ENCODE peak calls at places on chromosome 13, in seven cellular contexts. F is GM23248, A is astrocyte, L is mesendoderm, X is GM23338, E is hepatocyte, H is H9. W is an unnamed sample. For H3K79me2, the result is how much of the 10 kb centered on the place peaks cover.

GRCh38 chr13:78372581-78372980 is 230.8 kb downstream of the POU4F1 start:
- DNase-seq in L (no peak), X (no peak), E (no peak), A (no peak), F (no peak), H (no peak), W (no peak)

GRCh38 chr13:40668335-40668734 is 1.9 kb upstream of the FOXO1 start:
- DNase-seq in E (peak), X (peak), H (peak), F (peak), L (peak), A (no peak), W (no peak)

GRCh38 chr13:93794197-93794885 is 567.7 kb downstream of the GPC6 start:
- DNase-seq in F (peak), L (no peak), H (no peak), X (no peak), E (no peak), A (no peak), W (no peak)

GRCh38 chr13:102147353-102147752 is 254.5 kb downstream of the FGF14 start:
- DNase-seq in X (no peak), H (no peak), A (no peak), L (no peak), F (no peak), E (no peak), W (no peak)

GRCh38 chr13:28530729-28531194 is 35.8 kb upstream of the FLT1 start:
- DNase-seq in X (no peak), L (no peak), H (peak), A (no peak), E (no peak), F (peak), W (peak)

GRCh38 chr13:95641961-95642621 is 2.4 kb downstream of the DZIP1 start:
- DNase-seq in L (peak), H (peak), F (peak), A (peak), E (peak), X (peak), W (peak)

GRCh38 chr13:50357586-50358118 is 342.4 kb downstream of the KCNRG start:
- DNase-seq in H (no peak), L (no peak), X (no peak), E (peak), A (peak), F (peak), W (peak)

GRCh38 chr13:78228940-78229339 is 310.3 kb upstream of the EDNRB start:
- DNase-seq in F (no peak), H (no peak), E (no peak), L (no peak), X (no peak), A (peak), W (no peak)

GRCh38 chr13:106156468-106156867 is 379.0 kb downstream of the EFNB2 start:
- DNase-seq in H (no peak), E (peak), A (peak), L (peak), X (no peak), F (peak), W (peak)

DNA sequence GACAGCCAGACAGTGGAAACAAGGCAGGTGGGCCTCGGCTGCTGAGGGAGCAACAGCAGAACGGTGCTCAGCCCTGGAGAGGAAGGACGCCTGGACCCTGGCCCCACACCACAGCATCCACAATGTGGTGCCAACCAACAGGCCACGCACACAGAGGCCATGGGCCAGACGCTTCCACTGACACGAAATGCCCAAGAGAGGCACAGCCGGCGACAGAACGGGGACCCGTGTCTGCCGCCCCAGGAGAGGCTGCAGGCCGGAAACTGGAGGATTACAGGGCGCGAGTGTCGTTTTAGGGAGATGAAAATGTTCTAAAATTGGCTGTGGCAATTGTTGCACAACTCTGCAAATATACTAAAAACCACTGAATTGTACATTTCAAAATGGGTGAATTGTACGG is 69.7 kb downstream of the RASA3 start:
- DNase-seq in A (no peak), X (no peak), F (peak), L (no peak), H (no peak), E (no peak), W (no peak)
- H3K27ac ChIP-seq in A (no peak), X (no peak), F (peak), L (no peak), H (no peak), E (peak), W (no peak)

GRCh38 chr13:25267715-25268114 is 19.6 kb downstream of the MTMR6 start:
- DNase-seq in E (no peak), H (no peak), L (no peak), A (no peak), F (peak), X (no peak), W (no peak)
- H3K79me2 ChIP-seq in E (under half), H (under half), L (under half), A (under half), F (half or more), X (under half), W (under half)

GRCh38 chr13:99980201-99981114 is 1.1 kb upstream of the ZIC2 start:
- DNase-seq in X (peak), A (peak), E (peak), F (peak), H (peak), L (peak), W (peak)

GRCh38 chr13:99981115-99982020 is at the start of gene ZIC2:
- DNase-seq in X (peak), A (peak), F (peak), H (peak), E (peak), L (peak), W (peak)

GRCh38 chr13:99977912-99978780 is 3.4 kb upstream of the ZIC2 start:
- DNase-seq in X (peak), L (peak), E (no peak), H (peak), F (no peak), A (no peak), W (no peak)

GRCh38 chr13:99978781-99979452 is 2.7 kb upstream of the ZIC2 start:
- DNase-seq in F (no peak), H (peak), E (peak), L (peak), A (no peak), X (peak), W (no peak)

GRCh38 chr13:99979453-99980200 is 2.0 kb upstream of the ZIC2 start:
- DNase-seq in X (peak), E (peak), F (peak), H (peak), L (peak), A (no peak), W (peak)
- H3K27ac ChIP-seq in X (peak), E (no peak), F (no peak), H (no peak), L (peak), A (peak), W (no peak)

DNA sequence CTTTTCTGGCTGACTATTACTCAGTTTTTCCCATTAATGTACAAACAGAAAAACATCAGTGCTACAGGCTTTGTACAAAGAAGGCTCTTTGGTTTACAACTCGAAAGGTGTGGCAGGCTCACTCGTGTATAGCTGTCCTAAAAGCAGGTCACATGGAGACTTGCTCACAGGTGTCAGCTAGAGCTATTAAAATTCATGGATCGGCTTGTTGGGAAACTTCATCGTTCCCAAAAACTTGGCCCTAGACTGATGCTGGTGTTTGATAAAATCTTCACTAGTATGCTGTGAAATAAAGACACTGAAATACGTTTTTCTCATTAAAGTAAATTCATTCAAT is 64.9 kb downstream of the MBNL2 start:
- DNase-seq in L (no peak), E (no peak), H (no peak), A (no peak), F (no peak), X (no peak), W (no peak)
- H3K79me2 ChIP-seq in L (under half), E (half or more), H (under half), A (half or more), F (half or more), X (under half), W (under half)

DNA sequence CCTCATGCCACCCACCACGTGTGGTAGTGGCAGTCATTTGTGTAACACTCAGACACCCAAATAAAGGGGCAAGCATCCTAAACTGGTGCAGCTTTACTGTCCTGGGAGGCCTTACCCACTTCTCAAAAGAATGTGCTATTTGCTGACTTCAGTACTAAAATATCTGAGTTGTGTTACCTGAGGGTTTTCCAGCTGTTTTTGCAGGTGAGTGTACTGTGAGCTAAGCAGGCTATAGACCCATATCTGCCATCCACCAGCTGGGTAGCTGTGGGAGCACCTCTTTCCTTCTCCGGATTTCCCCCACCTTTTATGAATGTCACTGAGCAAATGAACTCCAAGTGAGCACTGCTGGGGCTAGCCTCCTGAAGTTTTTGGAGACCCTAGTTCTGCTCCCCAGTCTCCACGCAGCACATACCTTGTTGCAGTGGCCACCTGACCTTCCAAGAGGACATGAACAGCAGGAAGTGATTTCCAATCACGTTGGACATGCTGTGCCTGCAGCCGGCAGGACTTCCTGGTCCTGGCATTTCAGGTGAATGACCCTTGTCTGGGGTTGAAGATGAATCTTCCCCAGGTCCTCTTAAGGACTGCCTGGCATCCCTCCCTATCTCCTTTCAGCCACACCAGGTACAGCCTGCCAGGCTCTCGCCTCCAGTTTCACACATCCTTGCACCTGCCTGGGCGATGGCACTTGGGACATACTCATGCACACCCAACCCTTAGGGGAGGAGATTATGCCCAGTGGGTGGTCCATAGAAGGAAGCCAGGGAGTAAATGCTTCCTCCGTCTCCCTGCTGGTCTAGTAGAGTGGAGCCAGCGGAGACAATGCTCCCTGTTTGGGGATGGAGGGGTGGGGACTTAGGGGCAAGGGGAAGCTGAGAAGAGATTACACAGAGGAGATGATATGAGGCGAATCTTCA is 109.5 kb upstream of the SPATA13 start:
- DNase-seq in E (no peak), F (no peak), L (peak), H (no peak), X (no peak), A (no peak), W (peak)
- H3K27ac ChIP-seq in E (no peak), F (peak), L (no peak), H (no peak), X (no peak), A (no peak), W (no peak)

GRCh38 chr13:73837147-73837546 is 297.1 kb downstream of the KLF12 start:
- DNase-seq in L (no peak), F (no peak), H (no peak), A (no peak), E (no peak), X (no peak), W (no peak)
- H3K79me2 ChIP-seq in L (under half), F (half or more), H (under half), A (under half), E (under half), X (under half), W (under half)

DNA sequence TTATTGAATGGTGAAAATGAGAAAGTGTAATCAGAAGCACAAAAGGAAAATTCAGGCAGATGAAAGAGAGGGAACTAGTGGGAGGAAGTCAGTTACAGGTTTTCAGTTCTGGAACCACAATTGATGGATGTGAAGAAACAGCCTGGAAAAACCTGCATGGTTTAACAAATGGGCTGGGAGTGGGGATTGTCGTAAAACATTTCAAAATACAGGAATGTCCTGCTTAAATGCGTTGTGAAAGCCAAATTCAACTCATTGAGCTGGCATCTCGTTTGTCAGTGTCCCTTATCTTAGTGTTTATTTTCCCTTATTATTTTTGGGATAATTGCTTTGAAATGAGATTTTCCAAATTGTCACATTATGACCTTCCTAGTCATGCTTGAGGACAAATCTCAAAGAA is 106.5 kb upstream of the RFC3 start:
- DNase-seq in A (peak), X (no peak), L (no peak), H (no peak), E (no peak), F (no peak), W (peak)
- H3K27ac ChIP-seq in A (no peak), X (no peak), L (no peak), H (no peak), E (no peak), F (no peak), W (no peak)

GRCh38 chr13:66543780-66544179 is 686.4 kb downstream of the PCDH9 start:
- DNase-seq in H (peak), X (peak), A (no peak), E (no peak), L (peak), F (no peak), W (no peak)
- H3K79me2 ChIP-seq in H (under half), X (under half), A (under half), E (under half), L (under half), F (under half), W (under half)

DNA sequence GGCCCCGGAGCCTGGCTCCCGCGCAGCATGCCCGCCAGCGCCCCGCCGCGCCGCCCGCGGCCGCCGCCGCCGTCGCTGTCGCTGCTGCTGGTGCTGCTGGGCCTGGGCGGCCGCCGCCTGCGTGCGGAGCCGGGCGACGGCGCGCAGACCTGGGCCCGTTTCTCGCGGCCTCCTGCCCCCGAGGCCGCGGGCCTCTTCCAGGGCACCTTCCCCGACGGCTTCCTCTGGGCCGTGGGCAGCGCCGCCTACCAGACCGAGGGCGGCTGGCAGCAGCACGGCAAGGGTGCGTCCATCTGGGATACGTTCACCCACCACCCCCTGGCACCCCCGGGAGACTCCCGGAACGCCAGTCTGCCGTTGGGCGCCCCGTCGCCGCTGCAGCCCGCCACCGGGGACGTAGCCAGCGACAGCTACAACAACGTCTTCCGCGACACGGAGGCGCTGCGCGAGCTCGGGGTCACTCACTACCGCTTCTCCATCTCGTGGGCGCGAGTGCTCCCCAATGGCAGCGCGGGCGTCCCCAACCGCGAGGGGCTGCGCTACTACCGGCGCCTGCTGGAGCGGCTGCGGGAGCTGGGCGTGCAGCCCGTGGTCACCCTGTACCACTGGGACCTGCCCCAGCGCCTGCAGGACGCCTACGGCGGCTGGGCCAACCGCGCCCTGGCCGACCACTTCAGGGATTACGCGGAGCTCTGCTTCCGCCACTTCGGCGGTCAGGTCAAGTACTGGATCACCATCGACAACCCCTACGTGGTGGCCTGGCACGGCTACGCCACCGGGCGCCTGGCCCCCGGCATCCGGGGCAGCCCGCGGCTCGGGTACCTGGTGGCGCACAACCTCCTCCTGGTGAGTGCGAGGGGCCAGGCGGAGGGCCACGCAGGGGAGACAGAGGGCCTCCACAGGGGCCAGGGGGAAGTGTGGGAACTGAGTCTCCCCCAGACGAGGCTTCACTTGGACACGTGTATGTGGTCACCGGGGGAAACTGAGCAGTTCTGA is at the start of gene KL:
- DNase-seq in X (peak), F (peak), E (peak), A (no peak), H (peak), L (peak), W (peak)
- H3K27ac ChIP-seq in X (no peak), F (no peak), E (no peak), A (no peak), H (no peak), L (no peak), W (no peak)

GRCh38 chr13:75839418-75839817 is 203.3 kb downstream of the LMO7 start:
- DNase-seq in E (no peak), A (no peak), F (no peak), L (no peak), X (no peak), H (no peak), W (no peak)
- H3K79me2 ChIP-seq in E (under half), A (under half), F (under half), L (under half), X (under half), H (under half), W (under half)

W was measured in trophoblast cell.